ENCODE peak calls at places on chromosomes 11 and 22, in seven cellular contexts. G is psoas muscle; D is CD8-positive, alpha-beta memory T cell; N is gastrocnemius medialis; W is uterus; L is astrocyte; Z is aorta. S is an unnamed sample. For H3K4me1, the result is how much of the 10 kb centered on the place peaks cover.

GRCh38 chr11:11022126-11022730 is 164.4 kb upstream of the ZBED5 start:
- DNase-seq in N (no peak), L (no peak), G (no peak), Z (no peak), D (no peak), W (no peak), S (no peak)

GRCh38 chr11:103881518-103882070 is 154.8 kb upstream of the DDI1 start:
- DNase-seq in W (no peak), L (peak), N (no peak), D (no peak), Z (no peak), G (no peak), S (no peak)

GRCh38 chr11:17277024-17277584 is 565 bp downstream of the NUCB2 start:
- DNase-seq in D (peak), W (no peak), L (peak), Z (no peak), N (no peak), G (no peak), S (no peak)

GRCh38 chr11:84384637-84385227 is 1098.6 kb upstream of the CCDC90B start:
- DNase-seq in N (peak), W (no peak), D (no peak), G (no peak), L (peak), Z (no peak), S (peak)

GRCh38 chr22:50299724-50300619 is 7.5 kb downstream of the PLXNB2 start:
- DNase-seq in W (no peak), Z (no peak), N (no peak), D (no peak), L (no peak), G (no peak), S (no peak)

GRCh38 chr22:36160499-36160942 is at the start of gene APOL3:
- DNase-seq in D (peak), G (peak), W (peak), L (peak), N (peak), Z (peak), S (peak)

GRCh38 chr11:133995066-133995465 is 38.3 kb upstream of the IGSF9B start:
- DNase-seq in N (no peak), D (no peak), L (no peak), W (no peak), Z (peak), G (no peak), S (no peak)

GRCh38 chr11:13970986-13971385 is 8.5 kb downstream of the SPON1 start:
- DNase-seq in L (no peak), G (no peak), W (no peak), Z (peak), N (no peak), D (no peak), S (peak)

GRCh38 chr22:37218771-37219411 is 6.6 kb upstream of the SSTR3 start:
- DNase-seq in D (peak), N (no peak), L (no peak), W (no peak), Z (no peak), G (no peak), S (no peak)

GRCh38 chr11:61150656-61151544 is 10.3 kb downstream of the VPS37C start:
- DNase-seq in W (no peak), D (no peak), Z (peak), L (no peak), G (no peak), N (no peak), S (no peak)

GRCh38 chr11:70772950-70773349 is 374.6 kb downstream of the CTTN start:
- DNase-seq in Z (no peak), N (no peak), G (no peak), D (no peak), L (no peak), W (no peak), S (no peak)

GRCh38 chr11:65355013-65355775 is 643 bp downstream of the TIGD3 start:
- DNase-seq in D (peak), N (no peak), Z (peak), L (no peak), G (peak), W (no peak), S (peak)

GRCh38 chr11:33557201-33557600 is 143.4 kb downstream of the C11orf91 start:
- DNase-seq in N (no peak), L (peak), W (no peak), D (no peak), Z (no peak), G (no peak), S (no peak)

GRCh38 chr11:94776351-94777321 is 8.5 kb downstream of the AMOTL1 start:
- DNase-seq in G (peak), L (peak), W (peak), Z (no peak), D (no peak), N (peak), S (no peak)

GRCh38 chr11:14308114-14308896 is 50.7 kb downstream of the RRAS2 start:
- DNase-seq in D (peak), G (no peak), W (no peak), N (no peak), L (peak), Z (no peak), S (no peak)

GRCh38 chr11:130115218-130115617 is 44.4 kb upstream of the ST14 start:
- DNase-seq in W (no peak), Z (no peak), G (no peak), L (peak), N (no peak), D (no peak), S (no peak)

GRCh38 chr11:70423523-70424505 is 25.5 kb downstream of the CTTN start:
- DNase-seq in W (no peak), G (no peak), Z (no peak), L (peak), N (no peak), D (peak), S (no peak)

GRCh38 chr11:88507771-88508557 is 170.4 kb upstream of the CTSC start:
- DNase-seq in W (no peak), N (no peak), Z (no peak), G (no peak), L (no peak), D (no peak), S (no peak)

GRCh38 chr11:123194308-123195181 is 503 bp downstream of the CLMP start:
- DNase-seq in D (no peak), W (peak), G (peak), L (no peak), Z (no peak), N (no peak), S (no peak)

GRCh38 chr11:119484741-119485605 is 62.0 kb upstream of the THY1 start:
- DNase-seq in N (no peak), G (no peak), Z (peak), D (no peak), W (peak), L (no peak), S (no peak)

GRCh38 chr11:1744879-1745700 is 5.3 kb downstream of the IFITM10 start:
- DNase-seq in W (no peak), G (peak), N (peak), L (no peak), Z (peak), D (no peak), S (no peak)

GRCh38 chr11:3119141-3119821 is 45.8 kb downstream of the OSBPL5 start:
- DNase-seq in W (peak), N (peak), D (no peak), L (no peak), G (no peak), Z (peak), S (no peak)

GRCh38 chr11:62433553-62434301 is 14.9 kb downstream of the SCGB1A1 start:
- DNase-seq in N (no peak), L (no peak), D (no peak), W (peak), G (no peak), Z (no peak), S (no peak)

GRCh38 chr11:110176366-110177056 is 83.3 kb downstream of the ZC3H12C start:
- DNase-seq in Z (no peak), W (no peak), L (no peak), G (no peak), N (no peak), D (no peak), S (no peak)

GRCh38 chr11:61023086-61024035 is 51.9 kb downstream of the CD6 start:
- DNase-seq in L (no peak), W (no peak), Z (no peak), N (no peak), D (peak), G (no peak), S (no peak)

GRCh38 chr11:117189941-117190544 is 9.1 kb upstream of the TAGLN start:
- DNase-seq in D (no peak), W (no peak), L (no peak), Z (peak), G (no peak), N (no peak), S (no peak)

GRCh38 chr11:34278708-34279297 is 79.0 kb downstream of the ABTB2 start:
- DNase-seq in Z (no peak), W (no peak), N (no peak), G (no peak), L (no peak), D (no peak), S (no peak)

GRCh38 chr22:37423283-37423682 is 4.0 kb downstream of the ELFN2 start:
- DNase-seq in N (no peak), G (no peak), D (no peak), L (no peak), Z (no peak), W (no peak), S (no peak)

GRCh38 chr11:83219095-83219494 is 25.6 kb downstream of the ANKRD42 start:
- DNase-seq in N (no peak), G (no peak), W (no peak), Z (no peak), D (no peak), L (no peak), S (no peak)

GRCh38 chr22:22593964-22594656 is 35.0 kb upstream of the PRAME start:
- DNase-seq in W (no peak), Z (no peak), N (no peak), L (no peak), G (no peak), D (peak), S (peak)

GRCh38 chr11:120173771-120174170 is 35.9 kb upstream of the TRIM29 start:
- DNase-seq in W (no peak), Z (no peak), N (no peak), L (no peak), D (no peak), G (no peak), S (no peak)

GRCh38 chr11:28606930-28607329 is 498.7 kb downstream of the METTL15 start:
- DNase-seq in D (no peak), Z (peak), L (no peak), N (no peak), W (peak), G (no peak), S (no peak)

GRCh38 chr11:96014234-96014633 is 90.3 kb upstream of the MTMR2 start:
- DNase-seq in D (peak), G (no peak), N (no peak), Z (no peak), L (peak), W (no peak), S (no peak)
- H3K4me1 ChIP-seq in D (half or more), G (under half), N (under half), Z (under half), L (under half), W (under half), S (under half)

GRCh38 chr22:41976961-41977566 is 7.8 kb downstream of the SEPTIN3 start:
- DNase-seq in N (no peak), L (no peak), D (no peak), W (no peak), G (no peak), Z (no peak), S (no peak)

GRCh38 chr22:41976070-41976901 is 7.0 kb downstream of the SEPTIN3 start:
- DNase-seq in D (peak), Z (no peak), N (no peak), W (no peak), G (peak), L (no peak), S (no peak)

GRCh38 chr22:41971431-41971830 is 2.2 kb downstream of the SEPTIN3 start:
- DNase-seq in N (no peak), W (no peak), L (no peak), G (no peak), D (no peak), Z (no peak), S (no peak)

GRCh38 chr22:41975299-41976069 is 6.2 kb downstream of the SEPTIN3 start:
- DNase-seq in D (no peak), W (no peak), N (no peak), G (no peak), L (no peak), Z (no peak), S (no peak)

DNA sequence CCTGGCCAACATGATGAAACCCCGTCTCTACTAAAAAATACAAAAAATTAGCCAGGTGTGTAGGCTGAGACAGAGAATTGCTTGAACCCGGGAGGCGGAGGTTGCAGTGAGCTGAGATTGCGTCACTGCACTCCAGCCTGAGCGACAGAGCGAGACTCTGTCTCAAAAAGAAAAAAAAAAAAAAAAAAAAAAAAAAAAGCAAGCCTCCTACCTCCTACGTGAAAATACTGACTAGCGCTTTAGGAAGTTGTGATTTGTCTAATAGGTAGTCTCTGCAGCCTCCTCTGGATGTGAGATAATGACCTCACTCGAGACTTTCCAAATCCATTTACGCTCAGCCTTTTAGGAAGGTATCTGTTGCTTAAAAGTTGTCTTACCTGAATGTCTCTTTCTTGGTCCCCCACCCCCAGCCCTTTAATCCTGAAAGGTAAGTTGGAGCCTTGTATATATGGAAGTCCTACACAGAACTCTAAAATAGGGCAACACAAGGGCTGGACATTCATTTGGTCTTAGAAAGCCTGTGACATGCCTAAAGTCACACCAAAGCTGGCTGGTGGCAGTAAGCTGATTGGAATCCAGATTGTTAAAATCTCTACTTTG is 5.5 kb downstream of the SEPTIN3 start:
- DNase-seq in Z (no peak), N (no peak), G (no peak), L (no peak), W (no peak), D (no peak), S (no peak)
- H3K4me3 ChIP-seq in Z (no peak), N (no peak), G (no peak), L (no peak), W (no peak), D (no peak), S (no peak)

DNA sequence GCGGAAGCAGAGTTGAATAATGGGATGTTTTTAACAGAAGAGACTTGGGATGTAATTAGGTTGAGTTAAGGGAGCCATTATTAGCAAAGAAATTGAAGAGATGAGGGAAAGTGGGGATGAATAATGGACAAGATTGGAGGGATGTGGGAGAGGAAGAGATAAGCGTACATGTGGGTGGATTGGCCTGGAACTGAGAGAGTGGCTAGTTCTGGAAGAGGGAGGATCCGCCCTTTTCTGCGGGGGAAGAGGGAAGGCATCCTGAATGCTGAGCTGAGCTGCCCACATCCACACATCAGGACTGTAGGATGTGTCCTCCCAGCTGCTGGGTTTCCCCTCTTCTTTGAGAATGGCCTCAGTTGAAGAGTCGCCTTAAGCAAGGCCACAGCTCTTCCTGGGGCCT is 68.3 kb upstream of the CADM1 start:
- DNase-seq in Z (no peak), W (no peak), G (no peak), N (no peak), L (no peak), D (no peak), S (no peak)
- H3K4me1 ChIP-seq in Z (under half), W (under half), G (under half), N (under half), L (under half), D (under half), S (under half)

GRCh38 chr11:5624489-5625278 is at the start of gene TRIM34:
- DNase-seq in W (peak), N (peak), L (peak), Z (peak), D (peak), G (no peak), S (peak)
- H3K4me3 ChIP-seq in W (peak), N (peak), L (peak), Z (peak), D (peak), G (peak), S (peak)

DNA sequence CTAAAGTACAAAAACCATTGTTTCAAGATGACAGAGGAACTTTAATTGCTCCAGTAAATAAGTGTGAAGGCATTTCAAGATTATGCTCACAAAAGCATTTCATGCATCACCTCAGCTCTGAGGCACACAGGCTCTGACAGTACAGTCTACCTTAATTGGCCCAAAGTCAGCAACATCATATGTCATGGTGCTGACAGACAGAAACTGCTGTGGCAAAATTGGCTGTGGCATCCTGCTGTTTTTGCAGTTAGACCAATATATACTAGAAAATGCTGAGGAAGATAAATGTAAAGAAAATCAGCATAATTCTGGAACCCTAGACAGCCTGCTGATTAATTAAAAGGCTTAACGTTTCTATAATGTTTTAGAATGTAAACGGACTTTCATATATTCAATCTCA is 34.9 kb upstream of the PPP2R1B start:
- DNase-seq in G (no peak), D (no peak), L (no peak), N (no peak), W (no peak), Z (no peak), S (no peak)
- H3K4me1 ChIP-seq in G (under half), D (under half), L (under half), N (under half), W (under half), Z (under half), S (under half)

GRCh38 chr11:12285811-12286222 is 91.6 kb upstream of the PARVA start:
- DNase-seq in W (no peak), D (no peak), G (no peak), N (no peak), L (peak), Z (no peak), S (peak)
- H3K4me3 ChIP-seq in W (no peak), D (no peak), G (no peak), N (no peak), L (no peak), Z (no peak), S (no peak)

GRCh38 chr11:47109051-47109791 is 67.5 kb downstream of the ARFGAP2 start:
- DNase-seq in G (no peak), L (no peak), D (no peak), N (no peak), Z (no peak), W (no peak), S (no peak)
- H3K4me1 ChIP-seq in G (under half), L (under half), D (under half), N (under half), Z (under half), W (under half), S (under half)

GRCh38 chr11:124877631-124878496 is 12.6 kb downstream of the ROBO3 start:
- DNase-seq in L (no peak), G (no peak), Z (no peak), N (no peak), D (no peak), W (no peak), S (no peak)
- H3K4me3 ChIP-seq in L (peak), G (peak), Z (no peak), N (peak), D (no peak), W (peak), S (no peak)

GRCh38 chr11:68503792-68504191 is 43.2 kb downstream of the PPP6R3 start:
- DNase-seq in G (no peak), D (no peak), Z (no peak), L (no peak), N (no peak), W (no peak), S (peak)
- H3K4me1 ChIP-seq in G (half or more), D (half or more), Z (under half), L (under half), N (half or more), W (under half), S (under half)

GRCh38 chr22:24583221-24583971 is 9.5 kb downstream of the LRRC75B start:
- DNase-seq in L (peak), W (no peak), N (no peak), Z (peak), G (no peak), D (no peak), S (no peak)
- H3K4me3 ChIP-seq in L (no peak), W (no peak), N (no peak), Z (no peak), G (no peak), D (no peak), S (no peak)

S was measured in lung.